ENCODE peak calls at places on chromosomes 11 and 22, in five cellular contexts. One of them, this sample, is unnamed.

GRCh38 chr11:75462117-75462653 is 29.2 kb upstream of the KLHL35 start:
- DNase-seq in adrenal gland: no peak
- DNase-seq in stimulated activated CD4-positive, alpha-beta T cell treated with anti-CD3 and anti-CD28 coated beads, Interleukin-2, amount 100 ng/mL, for 48 hours: no peak
- DNase-seq in GM23338: peak; percentile 56
- DNase-seq in EH: no peak
- DNase-seq in this sample: no peak

GRCh38 chr22:19628038-19628776 is 86.1 kb upstream of the SEPTIN5 start:
- DNase-seq in EH: no peak
- DNase-seq in GM23338: no peak
- DNase-seq in stimulated activated CD4-positive, alpha-beta T cell treated with anti-CD3 and anti-CD28 coated beads, Interleukin-2, amount 100 ng/mL, for 48 hours: no peak
- DNase-seq in adrenal gland: no peak
- DNase-seq in this sample: no peak

GRCh38 chr11:2916892-2917645 is 12.2 kb downstream of the PHLDA2 start:
- DNase-seq in GM23338: no peak
- DNase-seq in adrenal gland: no peak
- DNase-seq in EH: no peak
- DNase-seq in stimulated activated CD4-positive, alpha-beta T cell treated with anti-CD3 and anti-CD28 coated beads, Interleukin-2, amount 100 ng/mL, for 48 hours: no peak
- DNase-seq in this sample: no peak

GRCh38 chr11:119886667-119887230 is 157.7 kb upstream of the NECTIN1 start:
- DNase-seq in EH: no peak
- DNase-seq in GM23338: no peak
- DNase-seq in adrenal gland: no peak
- DNase-seq in stimulated activated CD4-positive, alpha-beta T cell treated with anti-CD3 and anti-CD28 coated beads, Interleukin-2, amount 100 ng/mL, for 48 hours: no peak
- DNase-seq in this sample: no peak

GRCh38 chr11:67732045-67732787 is 57.8 kb upstream of the ALDH3B2 start:
- DNase-seq in stimulated activated CD4-positive, alpha-beta T cell treated with anti-CD3 and anti-CD28 coated beads, Interleukin-2, amount 100 ng/mL, for 48 hours: peak; percentile 33
- DNase-seq in adrenal gland: no peak
- DNase-seq in GM23338: peak; percentile 66
- DNase-seq in EH: no peak
- DNase-seq in this sample: no peak

GRCh38 chr11:16773981-16774710 is 35.7 kb downstream of the C11orf58 start:
- DNase-seq in GM23338: no peak
- DNase-seq in adrenal gland: no peak
- DNase-seq in stimulated activated CD4-positive, alpha-beta T cell treated with anti-CD3 and anti-CD28 coated beads, Interleukin-2, amount 100 ng/mL, for 48 hours: no peak
- DNase-seq in EH: no peak
- DNase-seq in this sample: no peak

GRCh38 chr11:79167510-79168188 is 273.2 kb downstream of the TENM4 start:
- DNase-seq in GM23338: no peak
- DNase-seq in adrenal gland: no peak
- DNase-seq in EH: no peak
- DNase-seq in stimulated activated CD4-positive, alpha-beta T cell treated with anti-CD3 and anti-CD28 coated beads, Interleukin-2, amount 100 ng/mL, for 48 hours: no peak
- DNase-seq in this sample: peak; percentile 72

GRCh38 chr11:129785383-129786111 is 30.1 kb upstream of the TMEM45B start:
- DNase-seq in EH: peak; percentile 19
- DNase-seq in adrenal gland: no peak
- DNase-seq in stimulated activated CD4-positive, alpha-beta T cell treated with anti-CD3 and anti-CD28 coated beads, Interleukin-2, amount 100 ng/mL, for 48 hours: no peak
- DNase-seq in GM23338: peak; percentile 39
- DNase-seq in this sample: peak; percentile 12

GRCh38 chr11:61747389-61748285 is 4.8 kb upstream of the MYRF start:
- DNase-seq in stimulated activated CD4-positive, alpha-beta T cell treated with anti-CD3 and anti-CD28 coated beads, Interleukin-2, amount 100 ng/mL, for 48 hours: peak; percentile 39
- DNase-seq in GM23338: peak; percentile 87
- DNase-seq in adrenal gland: peak; percentile 90
- DNase-seq in EH: peak; percentile 71
- DNase-seq in this sample: peak; percentile 62

GRCh38 chr11:66230171-66230570 is 38.3 kb upstream of the RAB1B start:
- DNase-seq in EH: no peak
- DNase-seq in adrenal gland: no peak
- DNase-seq in GM23338: no peak
- DNase-seq in stimulated activated CD4-positive, alpha-beta T cell treated with anti-CD3 and anti-CD28 coated beads, Interleukin-2, amount 100 ng/mL, for 48 hours: no peak
- DNase-seq in this sample: no peak

GRCh38 chr11:28919194-28919593 is 811.0 kb downstream of the METTL15 start:
- DNase-seq in GM23338: no peak
- DNase-seq in adrenal gland: no peak
- DNase-seq in EH: no peak
- DNase-seq in stimulated activated CD4-positive, alpha-beta T cell treated with anti-CD3 and anti-CD28 coated beads, Interleukin-2, amount 100 ng/mL, for 48 hours: no peak
- DNase-seq in this sample: no peak

GRCh38 chr22:30320021-30320556 is 6.7 kb downstream of the TBC1D10A start:
- DNase-seq in stimulated activated CD4-positive, alpha-beta T cell treated with anti-CD3 and anti-CD28 coated beads, Interleukin-2, amount 100 ng/mL, for 48 hours: no peak
- DNase-seq in adrenal gland: no peak
- DNase-seq in GM23338: no peak
- DNase-seq in EH: no peak
- DNase-seq in this sample: no peak

GRCh38 chr11:65743928-65744698 is 23.5 kb upstream of the RNASEH2C start:
- DNase-seq in GM23338: peak; percentile 78
- DNase-seq in EH: peak; percentile 46
- DNase-seq in stimulated activated CD4-positive, alpha-beta T cell treated with anti-CD3 and anti-CD28 coated beads, Interleukin-2, amount 100 ng/mL, for 48 hours: no peak
- DNase-seq in adrenal gland: peak; percentile 54
- DNase-seq in this sample: peak; percentile 47

GRCh38 chr11:110433393-110434333 is 3.9 kb downstream of the FDX1 start:
- DNase-seq in stimulated activated CD4-positive, alpha-beta T cell treated with anti-CD3 and anti-CD28 coated beads, Interleukin-2, amount 100 ng/mL, for 48 hours: no peak
- DNase-seq in EH: peak; percentile 42
- DNase-seq in GM23338: peak; percentile 48
- DNase-seq in adrenal gland: no peak
- DNase-seq in this sample: peak; percentile 41

GRCh38 chr11:8289426-8290047 is 25.9 kb upstream of the LMO1 start:
- DNase-seq in EH: no peak
- DNase-seq in stimulated activated CD4-positive, alpha-beta T cell treated with anti-CD3 and anti-CD28 coated beads, Interleukin-2, amount 100 ng/mL, for 48 hours: no peak
- DNase-seq in adrenal gland: no peak
- DNase-seq in GM23338: no peak
- DNase-seq in this sample: no peak

GRCh38 chr11:45216031-45216430 is 69.6 kb downstream of the PRDM11 start:
- DNase-seq in GM23338: no peak
- DNase-seq in stimulated activated CD4-positive, alpha-beta T cell treated with anti-CD3 and anti-CD28 coated beads, Interleukin-2, amount 100 ng/mL, for 48 hours: no peak
- DNase-seq in EH: no peak
- DNase-seq in adrenal gland: no peak
- DNase-seq in this sample: no peak

GRCh38 chr11:18243783-18244362 is 4.6 kb downstream of the SAA2 start:
- DNase-seq in GM23338: peak; percentile 88
- DNase-seq in EH: peak; percentile 77
- DNase-seq in adrenal gland: peak; percentile 72
- DNase-seq in stimulated activated CD4-positive, alpha-beta T cell treated with anti-CD3 and anti-CD28 coated beads, Interleukin-2, amount 100 ng/mL, for 48 hours: peak; percentile 48
- DNase-seq in this sample: peak; percentile 67

GRCh38 chr11:131331546-131331945 is 38.9 kb upstream of the NTM start:
- DNase-seq in adrenal gland: no peak
- DNase-seq in EH: no peak
- DNase-seq in stimulated activated CD4-positive, alpha-beta T cell treated with anti-CD3 and anti-CD28 coated beads, Interleukin-2, amount 100 ng/mL, for 48 hours: no peak
- DNase-seq in GM23338: no peak
- DNase-seq in this sample: no peak